ENCODE peak calls at places on chromosomes 11 and 22, in eight cellular contexts. One of them, this sample, is unnamed.

GRCh38 chr22:18001040-18001893 is 23.1 kb downstream of the MICAL3 start:
- DNase-seq in neural crest cell: peak
- DNase-seq in right lobe of liver: peak
- DNase-seq in uterus: peak
- DNase-seq in progenitor cell of endocrine pancreas: peak
- DNase-seq in pancreas: peak
- DNase-seq in lower lobe of right lung: peak
- DNase-seq in kidney: peak
- DNase-seq in this sample: peak

GRCh38 chr11:12691473-12691872 is 17.3 kb downstream of the TEAD1 start:
- DNase-seq in neural crest cell: no peak
- DNase-seq in right lobe of liver: no peak
- DNase-seq in uterus: no peak
- DNase-seq in progenitor cell of endocrine pancreas: no peak
- DNase-seq in pancreas: no peak
- DNase-seq in lower lobe of right lung: no peak
- DNase-seq in kidney: no peak
- DNase-seq in this sample: no peak

GRCh38 chr11:66346476-66347424 is 679 bp downstream of the B4GAT1 start:
- DNase-seq in neural crest cell: no peak
- DNase-seq in right lobe of liver: no peak
- DNase-seq in uterus: no peak
- DNase-seq in progenitor cell of endocrine pancreas: no peak
- DNase-seq in pancreas: peak
- DNase-seq in lower lobe of right lung: no peak
- DNase-seq in kidney: peak
- DNase-seq in this sample: no peak

GRCh38 chr11:102214623-102215022 is 102.7 kb upstream of the BIRC3 start:
- DNase-seq in neural crest cell: no peak
- DNase-seq in right lobe of liver: no peak
- DNase-seq in uterus: no peak
- DNase-seq in progenitor cell of endocrine pancreas: no peak
- DNase-seq in pancreas: no peak
- DNase-seq in lower lobe of right lung: no peak
- DNase-seq in kidney: no peak
- DNase-seq in this sample: no peak

GRCh38 chr22:39647836-39648500 is 77.4 kb downstream of the CACNA1I start:
- DNase-seq in neural crest cell: no peak
- DNase-seq in right lobe of liver: no peak
- DNase-seq in uterus: no peak
- DNase-seq in progenitor cell of endocrine pancreas: no peak
- DNase-seq in pancreas: no peak
- DNase-seq in lower lobe of right lung: no peak
- DNase-seq in kidney: no peak
- DNase-seq in this sample: no peak

GRCh38 chr22:46079093-46079860 is 71.0 kb upstream of the PPARA start:
- DNase-seq in neural crest cell: no peak
- DNase-seq in right lobe of liver: peak
- DNase-seq in uterus: peak
- DNase-seq in progenitor cell of endocrine pancreas: no peak
- DNase-seq in pancreas: peak
- DNase-seq in lower lobe of right lung: peak
- DNase-seq in kidney: peak
- DNase-seq in this sample: no peak

GRCh38 chr11:47980093-47980906 is at the start of gene PTPRJ:
- DNase-seq in neural crest cell: peak
- DNase-seq in right lobe of liver: peak
- DNase-seq in uterus: peak
- DNase-seq in progenitor cell of endocrine pancreas: peak
- DNase-seq in pancreas: peak
- DNase-seq in lower lobe of right lung: peak
- DNase-seq in kidney: peak
- DNase-seq in this sample: peak

GRCh38 chr11:63919267-63920125 is 2.5 kb upstream of the RCOR2 start:
- DNase-seq in neural crest cell: peak
- DNase-seq in right lobe of liver: no peak
- DNase-seq in uterus: no peak
- DNase-seq in progenitor cell of endocrine pancreas: no peak
- DNase-seq in pancreas: no peak
- DNase-seq in lower lobe of right lung: no peak
- DNase-seq in kidney: no peak
- DNase-seq in this sample: no peak

GRCh38 chr11:91350931-91351330 is 873.7 kb upstream of the FAT3 start:
- DNase-seq in neural crest cell: no peak
- DNase-seq in right lobe of liver: no peak
- DNase-seq in uterus: no peak
- DNase-seq in progenitor cell of endocrine pancreas: no peak
- DNase-seq in pancreas: no peak
- DNase-seq in lower lobe of right lung: no peak
- DNase-seq in kidney: no peak
- DNase-seq in this sample: no peak

GRCh38 chr11:46520971-46521745 is 72.7 kb downstream of the AMBRA1 start:
- DNase-seq in neural crest cell: no peak
- DNase-seq in right lobe of liver: no peak
- DNase-seq in uterus: no peak
- DNase-seq in progenitor cell of endocrine pancreas: no peak
- DNase-seq in pancreas: no peak
- DNase-seq in lower lobe of right lung: no peak
- DNase-seq in kidney: no peak
- DNase-seq in this sample: no peak

GRCh38 chr11:124197999-124198398 is 14.9 kb downstream of the OR10D3 start:
- DNase-seq in neural crest cell: no peak
- DNase-seq in right lobe of liver: no peak
- DNase-seq in uterus: no peak
- DNase-seq in progenitor cell of endocrine pancreas: no peak
- DNase-seq in pancreas: no peak
- DNase-seq in lower lobe of right lung: no peak
- DNase-seq in kidney: no peak
- DNase-seq in this sample: no peak

GRCh38 chr11:124195419-124195734 is 12.2 kb downstream of the OR10D3 start:
- DNase-seq in neural crest cell: no peak
- DNase-seq in right lobe of liver: no peak
- DNase-seq in uterus: no peak
- DNase-seq in progenitor cell of endocrine pancreas: no peak
- DNase-seq in pancreas: no peak
- DNase-seq in lower lobe of right lung: no peak
- DNase-seq in kidney: no peak
- DNase-seq in this sample: no peak

GRCh38 chr11:124193221-124193945 is 10.2 kb downstream of the OR10D3 start:
- DNase-seq in neural crest cell: no peak
- DNase-seq in right lobe of liver: no peak
- DNase-seq in uterus: no peak
- DNase-seq in progenitor cell of endocrine pancreas: no peak
- DNase-seq in pancreas: no peak
- DNase-seq in lower lobe of right lung: no peak
- DNase-seq in kidney: no peak
- DNase-seq in this sample: no peak

GRCh38 chr11:124194283-124194682 is 11.1 kb downstream of the OR10D3 start:
- DNase-seq in neural crest cell: no peak
- DNase-seq in right lobe of liver: no peak
- DNase-seq in uterus: no peak
- DNase-seq in progenitor cell of endocrine pancreas: no peak
- DNase-seq in pancreas: no peak
- DNase-seq in lower lobe of right lung: no peak
- DNase-seq in kidney: no peak
- DNase-seq in this sample: no peak

GRCh38 chr11:124194696-124195418 is 11.7 kb downstream of the OR10D3 start:
- DNase-seq in neural crest cell: peak
- DNase-seq in right lobe of liver: no peak
- DNase-seq in uterus: no peak
- DNase-seq in progenitor cell of endocrine pancreas: no peak
- DNase-seq in pancreas: no peak
- DNase-seq in lower lobe of right lung: no peak
- DNase-seq in kidney: no peak
- DNase-seq in this sample: peak
- TF ChIP-seq CTCF in neural crest cell: peak
- TF ChIP-seq CTCF in right lobe of liver: peak
- TF ChIP-seq CTCF in uterus: peak
- TF ChIP-seq CTCF in progenitor cell of endocrine pancreas: peak
- TF ChIP-seq CTCF in pancreas: peak
- TF ChIP-seq CTCF in lower lobe of right lung: peak
- TF ChIP-seq CTCF in kidney: peak
- TF ChIP-seq CTCF in this sample: peak

GRCh38 chr11:96464695-96465307 is 75.0 kb downstream of the JRKL start:
- DNase-seq in neural crest cell: no peak
- DNase-seq in right lobe of liver: no peak
- DNase-seq in uterus: no peak
- DNase-seq in progenitor cell of endocrine pancreas: no peak
- DNase-seq in pancreas: no peak
- DNase-seq in lower lobe of right lung: no peak
- DNase-seq in kidney: no peak
- DNase-seq in this sample: no peak
- TF ChIP-seq CTCF in neural crest cell: peak
- TF ChIP-seq CTCF in right lobe of liver: peak
- TF ChIP-seq CTCF in uterus: peak
- TF ChIP-seq CTCF in progenitor cell of endocrine pancreas: peak
- TF ChIP-seq CTCF in pancreas: peak
- TF ChIP-seq CTCF in lower lobe of right lung: peak
- TF ChIP-seq CTCF in kidney: peak
- TF ChIP-seq CTCF in this sample: peak

GRCh38 chr22:43110444-43110926 is at the start of gene BIK:
- DNase-seq in neural crest cell: peak
- DNase-seq in right lobe of liver: peak
- DNase-seq in uterus: no peak
- DNase-seq in progenitor cell of endocrine pancreas: peak
- DNase-seq in pancreas: peak
- DNase-seq in lower lobe of right lung: peak
- DNase-seq in kidney: peak
- DNase-seq in this sample: peak
- TF ChIP-seq CTCF in neural crest cell: peak
- TF ChIP-seq CTCF in right lobe of liver: peak
- TF ChIP-seq CTCF in uterus: no peak
- TF ChIP-seq CTCF in progenitor cell of endocrine pancreas: peak
- TF ChIP-seq CTCF in pancreas: no peak
- TF ChIP-seq CTCF in lower lobe of right lung: no peak
- TF ChIP-seq CTCF in kidney: peak
- TF ChIP-seq CTCF in this sample: no peak

DNA sequence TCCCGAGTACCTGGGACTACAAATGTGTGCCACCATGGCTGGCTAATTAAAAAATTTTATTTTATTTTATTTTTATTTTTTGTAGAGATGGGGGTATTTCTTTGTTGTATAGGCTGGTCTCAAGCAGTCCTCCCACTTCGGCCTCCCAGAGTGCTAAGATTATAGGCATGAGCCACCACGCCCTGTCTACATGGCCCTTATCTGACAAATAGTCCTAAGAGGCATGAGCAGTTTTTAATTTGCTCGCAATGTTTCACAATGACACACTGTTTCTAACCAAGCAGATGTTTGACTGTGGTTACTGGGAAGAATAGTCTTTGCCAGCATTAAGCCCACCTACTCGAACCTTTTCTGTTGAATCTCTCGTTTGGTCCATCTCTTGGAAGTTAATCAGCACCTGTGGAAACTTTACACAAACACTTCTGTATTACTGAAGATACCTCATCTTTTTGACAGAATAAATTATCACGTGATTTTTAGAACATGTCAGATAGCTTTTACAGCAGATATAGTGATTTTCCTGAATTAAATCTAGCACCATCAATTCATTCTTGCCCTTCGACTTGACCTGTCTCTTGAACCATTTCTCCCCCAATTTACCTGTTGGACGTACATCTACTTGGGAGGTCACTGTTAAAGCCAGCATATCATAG is 71.4 kb downstream of the MTMR3 start:
- DNase-seq in neural crest cell: no peak
- DNase-seq in right lobe of liver: no peak
- DNase-seq in uterus: no peak
- DNase-seq in progenitor cell of endocrine pancreas: no peak
- DNase-seq in pancreas: no peak
- DNase-seq in lower lobe of right lung: no peak
- DNase-seq in kidney: no peak
- DNase-seq in this sample: no peak
- TF ChIP-seq CTCF in neural crest cell: no peak
- TF ChIP-seq CTCF in right lobe of liver: no peak
- TF ChIP-seq CTCF in uterus: no peak
- TF ChIP-seq CTCF in progenitor cell of endocrine pancreas: no peak
- TF ChIP-seq CTCF in pancreas: no peak
- TF ChIP-seq CTCF in lower lobe of right lung: no peak
- TF ChIP-seq CTCF in kidney: no peak
- TF ChIP-seq CTCF in this sample: no peak

DNA sequence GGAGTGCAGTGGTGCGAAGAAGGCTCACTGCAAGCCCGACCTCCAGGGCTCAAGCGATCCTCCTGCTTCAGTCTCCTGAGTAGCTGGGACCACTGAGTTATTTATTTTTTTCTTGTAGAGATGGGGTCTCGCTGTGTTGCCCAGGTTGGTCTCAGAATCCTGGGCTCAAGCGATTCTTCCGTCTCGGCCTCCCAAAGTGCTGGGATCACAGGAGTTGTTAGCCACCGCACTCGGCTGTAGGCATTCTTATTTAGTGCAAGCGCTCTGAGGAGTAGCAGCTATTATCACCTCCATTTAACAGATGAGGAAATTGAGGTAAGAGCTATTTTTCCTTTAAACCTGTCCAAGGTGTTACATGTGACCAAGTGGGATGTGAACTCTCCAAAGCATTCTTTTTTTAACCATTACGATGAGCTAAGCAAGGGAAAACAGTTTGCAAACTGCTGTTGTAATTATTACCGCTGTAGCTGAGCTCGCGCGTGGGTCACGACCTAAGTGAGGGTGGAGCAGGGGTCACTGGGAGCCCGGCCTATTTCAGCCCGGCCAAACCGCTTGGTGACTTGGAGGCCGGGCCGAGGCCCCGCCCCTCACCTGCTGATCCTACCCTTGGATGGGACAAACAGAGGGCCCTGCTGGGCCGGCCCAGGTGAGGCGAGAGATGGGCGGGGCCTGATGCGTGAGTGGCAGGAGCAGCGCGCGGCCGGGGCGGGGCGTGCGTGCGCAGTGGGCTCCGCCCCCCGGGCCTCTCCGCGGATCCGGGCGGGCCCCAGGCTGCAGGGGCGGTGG is 449 bp upstream of the KREMEN1 start:
- DNase-seq in neural crest cell: peak
- DNase-seq in right lobe of liver: peak
- DNase-seq in uterus: peak
- DNase-seq in progenitor cell of endocrine pancreas: peak
- DNase-seq in pancreas: peak
- DNase-seq in lower lobe of right lung: peak
- DNase-seq in kidney: peak
- DNase-seq in this sample: peak
- TF ChIP-seq CTCF in neural crest cell: no peak
- TF ChIP-seq CTCF in right lobe of liver: no peak
- TF ChIP-seq CTCF in uterus: no peak
- TF ChIP-seq CTCF in progenitor cell of endocrine pancreas: no peak
- TF ChIP-seq CTCF in pancreas: no peak
- TF ChIP-seq CTCF in lower lobe of right lung: no peak
- TF ChIP-seq CTCF in kidney: no peak
- TF ChIP-seq CTCF in this sample: no peak

DNA sequence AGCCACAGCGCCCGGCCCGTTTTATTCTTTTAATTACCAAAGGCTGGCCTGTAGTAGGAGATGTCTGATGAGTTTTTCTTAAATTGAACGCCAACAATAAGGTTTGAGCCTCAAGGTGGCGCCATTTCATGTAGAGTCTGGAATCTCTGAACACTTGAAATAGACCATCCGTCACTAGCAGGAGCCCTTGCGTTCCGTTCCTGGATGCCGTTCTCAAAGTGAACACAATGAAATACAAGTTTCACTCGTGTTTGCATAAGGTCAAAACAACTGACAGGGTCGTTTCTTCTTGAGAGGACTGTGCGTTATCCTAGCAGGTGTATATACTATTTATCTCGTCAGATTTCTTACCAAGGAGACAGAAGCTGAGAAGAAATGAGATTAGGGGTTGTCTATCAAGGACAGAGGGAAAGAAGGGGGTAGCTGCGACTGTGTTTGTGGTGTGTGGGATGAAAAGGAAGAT is 18.7 kb upstream of the SCGB1D1 start:
- DNase-seq in neural crest cell: peak
- DNase-seq in right lobe of liver: peak
- DNase-seq in uterus: peak
- DNase-seq in progenitor cell of endocrine pancreas: peak
- DNase-seq in pancreas: peak
- DNase-seq in lower lobe of right lung: peak
- DNase-seq in kidney: no peak
- DNase-seq in this sample: peak
- TF ChIP-seq CTCF in neural crest cell: peak
- TF ChIP-seq CTCF in right lobe of liver: peak
- TF ChIP-seq CTCF in uterus: peak
- TF ChIP-seq CTCF in progenitor cell of endocrine pancreas: peak
- TF ChIP-seq CTCF in pancreas: peak
- TF ChIP-seq CTCF in lower lobe of right lung: peak
- TF ChIP-seq CTCF in kidney: peak
- TF ChIP-seq CTCF in this sample: peak

This sample was measured in endothelial cell.